ENCODE peak calls at places on chromosome 21, in five cellular contexts. T is BJ, Q is astrocyte of the cerebellum, S is HFF-Myc, U is OCI-LY7. E is an unnamed sample.

GRCh38 chr21:38346286-38346685 is 89.5 kb downstream of the KCNJ15 start:
- DNase-seq in T (no peak), Q (no peak), S (no peak), U (no peak), E (no peak)

GRCh38 chr21:29064850-29065481 is 8.5 kb downstream of the CCT8 start:
- DNase-seq in T (no peak), Q (no peak), S (no peak), U (peak; percentile 18), E (no peak)

GRCh38 chr21:32525282-32525681 is 60.0 kb downstream of the TCP10L start:
- DNase-seq in T (no peak), Q (no peak), S (no peak), U (no peak), E (no peak)

GRCh38 chr21:32248616-32249550 is 30.0 kb downstream of the MIS18A start:
- DNase-seq in T (no peak), Q (no peak), S (peak; percentile 16), U (no peak), E (no peak)

GRCh38 chr21:40143822-40144525 is 276.7 kb downstream of the PCP4 start:
- DNase-seq in T (no peak), Q (peak; percentile 38), S (peak; percentile 3), U (peak; percentile 51), E (peak; percentile 0)

GRCh38 chr21:21722736-21723135 is 724.5 kb downstream of the NCAM2 start:
- DNase-seq in T (no peak), Q (no peak), S (no peak), U (no peak), E (no peak)

GRCh38 chr21:28875078-28875477 is 117.6 kb downstream of the LTN1 start:
- DNase-seq in T (no peak), Q (no peak), S (no peak), U (no peak), E (no peak)

GRCh38 chr21:38806153-38806941 is 618 bp downstream of the ETS2 start:
- DNase-seq in T (no peak), Q (no peak), S (no peak), U (peak; percentile 56), E (no peak)

GRCh38 chr21:39397651-39398385 is 47.8 kb downstream of the LCA5L start:
- DNase-seq in T (no peak), Q (no peak), S (no peak), U (no peak), E (no peak)

GRCh38 chr21:25664462-25665070 is 25.5 kb downstream of the JAM2 start:
- DNase-seq in T (no peak), Q (no peak), S (no peak), U (no peak), E (no peak)

GRCh38 chr21:29022141-29022540 is 2.3 kb upstream of the USP16 start:
- DNase-seq in T (no peak), Q (no peak), S (no peak), U (no peak), E (no peak)

GRCh38 chr21:16891821-16892220 is 621.0 kb upstream of the CXADR start:
- DNase-seq in T (peak; percentile 53), Q (peak; percentile 88), S (peak; percentile 9), U (no peak), E (peak; percentile 43)

GRCh38 chr21:31490471-31490870 is 146.4 kb upstream of the TIAM1 start:
- DNase-seq in T (no peak), Q (no peak), S (no peak), U (peak; percentile 5), E (no peak)

GRCh38 chr21:34580181-34580700 is 34.7 kb downstream of the RCAN1 start:
- DNase-seq in T (no peak), Q (no peak), S (no peak), U (no peak), E (no peak)

GRCh38 chr21:31611445-31611844 is 48.0 kb upstream of the SOD1 start:
- DNase-seq in T (no peak), Q (no peak), S (no peak), U (no peak), E (no peak)

GRCh38 chr21:34037009-34037408 is 36.4 kb upstream of the MRPS6 start:
- DNase-seq in T (no peak), Q (no peak), S (no peak), U (no peak), E (no peak)

GRCh38 chr21:32403201-32403701 is 9.3 kb upstream of the EVA1C start:
- DNase-seq in T (no peak), Q (no peak), S (peak; percentile 66), U (peak; percentile 70), E (no peak)

GRCh38 chr21:25776440-25776839 is 41.7 kb downstream of the GABPA start:
- DNase-seq in T (no peak), Q (no peak), S (no peak), U (no peak), E (no peak)

GRCh38 chr21:27764056-27764455 is 797.2 kb upstream of the ADAMTS5 start:
- DNase-seq in T (no peak), Q (no peak), S (no peak), U (no peak), E (no peak)

GRCh38 chr21:27756191-27756590 is 789.3 kb upstream of the ADAMTS5 start:
- DNase-seq in T (no peak), Q (no peak), S (no peak), U (no peak), E (no peak)

GRCh38 chr21:27759820-27760219 is 792.9 kb upstream of the ADAMTS5 start:
- DNase-seq in T (no peak), Q (no peak), S (no peak), U (no peak), E (no peak)

GRCh38 chr21:27761623-27762022 is 794.7 kb upstream of the ADAMTS5 start:
- DNase-seq in T (no peak), Q (no peak), S (no peak), U (no peak), E (no peak)

GRCh38 chr21:27759091-27759659 is 792.3 kb upstream of the ADAMTS5 start:
- DNase-seq in T (no peak), Q (no peak), S (no peak), U (no peak), E (no peak)
- TF ChIP-seq CTCF in T (peak; percentile 54), Q (peak; percentile 9), S (peak; percentile 62), U (no peak), E (peak; percentile 38)

GRCh38 chr21:41777934-41778815 is 11.3 kb upstream of the RIPK4 start:
- DNase-seq in T (no peak), Q (peak; percentile 86), S (peak; percentile 65), U (peak; percentile 28), E (peak; percentile 59)

GRCh38 chr21:41780337-41781046 is 13.6 kb upstream of the RIPK4 start:
- DNase-seq in T (no peak), Q (no peak), S (no peak), U (no peak), E (no peak)

GRCh38 chr21:41779659-41780058 is 12.8 kb upstream of the RIPK4 start:
- DNase-seq in T (no peak), Q (no peak), S (no peak), U (no peak), E (no peak)

GRCh38 chr21:41781047-41781405 is 14.2 kb upstream of the RIPK4 start:
- DNase-seq in T (no peak), Q (no peak), S (no peak), U (no peak), E (no peak)

GRCh38 chr21:41778974-41779600 is 12.2 kb upstream of the RIPK4 start:
- DNase-seq in T (no peak), Q (no peak), S (no peak), U (no peak), E (no peak)
- TF ChIP-seq CTCF in T (no peak), Q (no peak), S (no peak), U (peak; percentile 32), E (no peak)

DNA sequence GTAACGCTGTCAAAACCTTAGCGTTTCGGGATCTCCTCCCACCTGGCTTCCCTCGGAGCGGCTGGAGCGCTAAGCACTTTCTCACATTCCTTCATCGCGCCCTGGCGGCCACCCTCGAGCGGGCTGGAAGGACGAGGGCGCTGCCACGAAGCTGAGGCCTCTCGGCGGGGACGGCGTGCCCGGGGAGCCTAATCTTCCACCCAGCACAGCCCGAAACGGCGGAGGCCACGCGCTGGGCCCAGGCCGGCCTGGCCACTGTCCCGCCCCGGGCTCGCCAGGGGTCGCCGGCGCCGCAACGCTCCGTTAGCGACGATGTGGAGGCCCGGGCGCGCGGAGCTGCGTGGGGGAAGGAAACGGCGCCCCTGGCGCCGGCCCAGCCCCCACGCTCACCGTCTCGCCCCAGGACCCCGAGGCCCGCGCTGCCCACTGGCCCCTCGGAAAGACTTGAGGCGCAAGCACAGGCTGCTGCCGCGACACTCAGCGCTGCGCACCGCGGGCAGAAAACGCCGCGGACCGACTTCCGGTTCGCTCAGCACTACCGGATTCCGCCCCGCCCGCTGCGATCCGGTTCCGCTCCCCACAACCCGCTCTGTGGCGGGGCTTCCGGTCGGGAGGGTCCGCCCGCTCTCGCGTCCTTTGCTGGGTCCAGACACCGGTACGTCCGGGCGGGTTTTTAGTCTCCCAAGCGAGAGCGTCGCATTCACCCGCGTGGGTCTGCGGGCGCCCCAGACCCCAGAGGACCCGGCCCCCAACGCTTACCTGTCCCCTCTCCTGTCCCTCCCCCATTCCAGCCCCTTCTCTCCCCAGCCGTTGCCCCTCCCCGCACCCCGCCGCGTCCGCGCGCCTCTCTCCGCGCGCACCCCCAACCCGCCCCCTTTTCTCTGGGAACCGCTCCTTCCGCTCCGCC is at the start of gene YBEY:
- DNase-seq in T (peak; percentile 44), Q (peak; percentile 79), S (peak; percentile 59), U (peak; percentile 92), E (peak; percentile 72)
- TF ChIP-seq CTCF in T (peak; percentile 50), Q (peak; percentile 53), S (peak; percentile 19), U (peak; percentile 60), E (peak; percentile 41)

GRCh38 chr21:37157938-37158337 is 84.9 kb downstream of the TTC3 start:
- DNase-seq in T (no peak), Q (no peak), S (no peak), U (no peak), E (no peak)

GRCh38 chr21:37153935-37154350 is 80.9 kb downstream of the TTC3 start:
- DNase-seq in T (no peak), Q (no peak), S (no peak), U (no peak), E (peak; percentile 69)

GRCh38 chr21:37153193-37153934 is 80.3 kb downstream of the TTC3 start:
- DNase-seq in T (peak; percentile 89), Q (peak; percentile 34), S (peak; percentile 36), U (no peak), E (peak; percentile 46)

GRCh38 chr21:37159053-37159776 is 86.2 kb downstream of the TTC3 start:
- DNase-seq in T (no peak), Q (no peak), S (no peak), U (no peak), E (no peak)

GRCh38 chr21:37155216-37155615 is 82.2 kb downstream of the TTC3 start:
- DNase-seq in T (peak; percentile 63), Q (no peak), S (no peak), U (no peak), E (no peak)
- TF ChIP-seq CTCF in T (no peak), Q (no peak), S (no peak), U (no peak), E (peak; percentile 23)

GRCh38 chr21:36397606-36398005 is 12.4 kb downstream of the CHAF1B start:
- DNase-seq in T (no peak), Q (no peak), S (no peak), U (no peak), E (no peak)
- TF ChIP-seq CTCF in T (no peak), Q (no peak), S (no peak), U (no peak), E (no peak)

DNA sequence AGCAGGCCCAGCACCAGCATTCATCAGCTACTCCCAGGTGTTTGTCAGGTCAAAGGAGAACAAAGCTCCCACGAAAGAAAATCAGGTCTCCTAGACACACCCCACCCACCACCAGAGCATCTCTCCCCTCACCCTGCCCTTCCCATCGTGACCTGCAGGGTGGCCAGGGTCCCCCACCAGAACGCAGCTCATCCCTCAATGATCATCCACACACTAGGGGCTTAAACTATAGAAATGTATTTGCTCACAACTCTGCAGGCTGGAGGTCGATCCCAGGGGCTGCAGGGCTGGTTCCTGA is 97.4 kb downstream of the RIPK4 start:
- DNase-seq in T (no peak), Q (no peak), S (no peak), U (no peak), E (no peak)
- TF ChIP-seq CTCF in T (no peak), Q (no peak), S (no peak), U (no peak), E (no peak)